ENCODE peak calls at places on chromosomes 7 and 10, in six cellular contexts. K, C, U, D, Y and R are unnamed samples.

GRCh38 chr10:14293516-14293915 is 37.2 kb downstream of the FRMD4A start:
- DNase-seq in U (no peak), C (no peak), K (no peak), D (no peak), Y (no peak), R (no peak)

GRCh38 chr7:3301831-3302618 is 973 bp downstream of the SDK1 start:
- DNase-seq in U (peak), C (peak), K (no peak), Y (peak), D (no peak), R (no peak)

GRCh38 chr10:48649349-48649944 is 35.2 kb upstream of the WDFY4 start:
- DNase-seq in Y (no peak), U (no peak), C (no peak), K (no peak), D (no peak), R (no peak)

GRCh38 chr7:131502810-131503545 is 53.5 kb downstream of the PODXL start:
- DNase-seq in D (no peak), Y (peak), U (no peak), C (no peak), K (no peak), R (no peak)

GRCh38 chr10:129642427-129642826 is 175.4 kb downstream of the MGMT start:
- DNase-seq in D (no peak), U (no peak), C (peak), Y (no peak), K (no peak), R (no peak)

GRCh38 chr7:69654381-69654780 is 56.1 kb downstream of the AUTS2 start:
- DNase-seq in K (no peak), C (no peak), D (peak), Y (peak), U (no peak), R (no peak)

GRCh38 chr7:138226001-138226476 is 149.8 kb downstream of the AKR1D1 start:
- DNase-seq in Y (no peak), D (peak), U (no peak), K (no peak), C (no peak), R (no peak)

GRCh38 chr10:1939016-1939415 is 201.7 kb upstream of the ADARB2 start:
- DNase-seq in Y (no peak), C (no peak), D (no peak), K (no peak), U (peak), R (no peak)

GRCh38 chr7:69803699-69804516 is 205.6 kb downstream of the AUTS2 start:
- DNase-seq in D (no peak), U (no peak), K (no peak), Y (no peak), C (no peak), R (no peak)

GRCh38 chr10:102799691-102800435 is 37.4 kb downstream of the CYP17A1 start:
- DNase-seq in K (no peak), U (no peak), Y (no peak), C (no peak), D (no peak), R (no peak)

GRCh38 chr7:159061674-159062212 is 82.9 kb downstream of the VIPR2 start:
- DNase-seq in Y (no peak), D (no peak), K (no peak), U (no peak), C (peak), R (no peak)

GRCh38 chr7:1100886-1101579 is 13.1 kb downstream of the GPER1 start:
- DNase-seq in U (no peak), K (no peak), C (no peak), D (no peak), Y (no peak), R (no peak)

GRCh38 chr7:12549106-12549505 is 21.4 kb upstream of the SCIN start:
- DNase-seq in Y (no peak), U (no peak), D (no peak), K (no peak), C (no peak), R (no peak)

GRCh38 chr7:101133621-101134398 is 6.9 kb downstream of the SERPINE1 start:
- DNase-seq in Y (no peak), U (no peak), K (no peak), C (no peak), D (no peak), R (no peak)

GRCh38 chr10:5890519-5890878 is 456 bp downstream of the FBH1 start:
- DNase-seq in D (peak), Y (no peak), U (no peak), K (no peak), C (peak), R (no peak)